ENCODE peak calls at places on chromosomes 3 and 15, in seven cellular contexts. P, V, A, E, Q, B and H are unnamed samples.

GRCh38 chr3:180755553-180755952 is 76.3 kb upstream of the CCDC39 start:
- DNase-seq in P (no peak), V (no peak), A (no peak), E (no peak), Q (peak; percentile 45), B (no peak), H (no peak)

GRCh38 chr15:69160141-69160975 is at the start of gene GLCE:
- DNase-seq in P (peak; percentile 87), V (peak; percentile 94), A (peak; percentile 98), E (peak; percentile 99), Q (peak; percentile 100), B (peak; percentile 97), H (peak; percentile 81)

GRCh38 chr15:40952301-40952900 is 870 bp upstream of the CHAC1 start:
- DNase-seq in P (no peak), V (no peak), A (no peak), E (no peak), Q (peak; percentile 52), B (no peak), H (no peak)

GRCh38 chr3:14663396-14663795 is 11.5 kb upstream of the C3orf20 start:
- DNase-seq in P (no peak), V (no peak), A (no peak), E (no peak), Q (no peak), B (no peak), H (no peak)

GRCh38 chr3:99872633-99873254 is 55.1 kb downstream of the CMSS1 start:
- DNase-seq in P (no peak), V (no peak), A (no peak), E (no peak), Q (no peak), B (no peak), H (no peak)

GRCh38 chr3:16332904-16333426 is 68.0 kb downstream of the OXNAD1 start:
- DNase-seq in P (no peak), V (no peak), A (no peak), E (no peak), Q (no peak), B (no peak), H (no peak)

GRCh38 chr3:187678869-187679268 is 8.7 kb upstream of the SST start:
- DNase-seq in P (no peak), V (no peak), A (no peak), E (peak; percentile 70), Q (peak; percentile 62), B (peak; percentile 51), H (no peak)

GRCh38 chr15:66672867-66673266 is 29.2 kb upstream of the SMAD6 start:
- DNase-seq in P (no peak), V (no peak), A (no peak), E (no peak), Q (no peak), B (no peak), H (no peak)

GRCh38 chr15:47401427-47401826 is 315.9 kb upstream of the SEMA6D start:
- DNase-seq in P (no peak), V (no peak), A (no peak), E (no peak), Q (no peak), B (no peak), H (no peak)

GRCh38 chr3:49081429-49081828 is 12.4 kb downstream of the QRICH1 start:
- DNase-seq in P (no peak), V (no peak), A (no peak), E (no peak), Q (no peak), B (no peak), H (no peak)

GRCh38 chr15:66775127-66776105 is 73.4 kb downstream of the SMAD6 start:
- DNase-seq in P (no peak), V (no peak), A (peak; percentile 66), E (no peak), Q (no peak), B (peak; percentile 72), H (no peak)

GRCh38 chr3:173529062-173529711 is 131.6 kb downstream of the NLGN1 start:
- DNase-seq in P (no peak), V (no peak), A (peak; percentile 9), E (peak; percentile 14), Q (peak; percentile 65), B (no peak), H (no peak)

GRCh38 chr15:91228391-91228790 is 128.3 kb downstream of the SV2B start:
- DNase-seq in P (no peak), V (no peak), A (no peak), E (no peak), Q (no peak), B (no peak), H (no peak)

GRCh38 chr15:98604983-98605382 is 43.4 kb upstream of the IGF1R start:
- DNase-seq in P (no peak), V (no peak), A (peak; percentile 88), E (no peak), Q (no peak), B (no peak), H (no peak)

GRCh38 chr3:108966773-108967172 is 13.1 kb upstream of the GUCA1C start:
- DNase-seq in P (no peak), V (no peak), A (no peak), E (no peak), Q (no peak), B (no peak), H (no peak)

GRCh38 chr3:63726656-63727055 is 74.2 kb downstream of the SNTN start:
- DNase-seq in P (no peak), V (no peak), A (no peak), E (no peak), Q (no peak), B (no peak), H (no peak)

GRCh38 chr3:170228093-170228766 is 6.0 kb downstream of the PRKCI start:
- DNase-seq in P (no peak), V (no peak), A (no peak), E (peak; percentile 39), Q (no peak), B (no peak), H (peak; percentile 49)

GRCh38 chr15:35290301-35290721 is 205.2 kb upstream of the NANOGP8 start:
- DNase-seq in P (no peak), V (no peak), A (no peak), E (no peak), Q (no peak), B (no peak), H (no peak)